ENCODE peak calls at places on chromosomes 3 and 15, in six cellular contexts. Q is SK-N-SH, S is cardiac muscle cell, W is kidney, G is progenitor cell of endocrine pancreas, N is endothelial cell. A is an unnamed sample.

GRCh38 chr3:119559441-119559963 is at the start of gene CD80:
- DNase-seq in Q (no peak), W (no peak), S (peak; percentile 70), G (no peak), N (peak; percentile 45), A (no peak)

GRCh38 chr15:98790270-98790669 is 141.9 kb downstream of the IGF1R start:
- DNase-seq in N (no peak), S (no peak), G (no peak), Q (no peak), W (no peak), A (no peak)

GRCh38 chr15:29424118-29424517 is 154.5 kb upstream of the NSMCE3 start:
- DNase-seq in N (no peak), S (no peak), Q (no peak), W (no peak), G (no peak), A (no peak)

GRCh38 chr3:14516738-14517345 is 23.3 kb downstream of the GRIP2 start:
- DNase-seq in W (no peak), N (no peak), G (no peak), Q (no peak), S (no peak), A (peak; percentile 60)

GRCh38 chr3:60363817-60364216 is 887.4 kb downstream of the FHIT start:
- DNase-seq in S (no peak), Q (no peak), G (no peak), W (no peak), N (no peak), A (no peak)

GRCh38 chr3:29591579-29591978 is 310.7 kb downstream of the RBMS3 start:
- DNase-seq in N (no peak), Q (no peak), S (no peak), W (no peak), G (no peak), A (no peak)

GRCh38 chr3:26437678-26438077 is 184.9 kb upstream of the LRRC3B start:
- DNase-seq in G (no peak), S (no peak), Q (no peak), W (no peak), N (no peak), A (no peak)

GRCh38 chr3:78256123-78256522 is 1216.2 kb downstream of the ROBO2 start:
- DNase-seq in G (no peak), W (no peak), Q (no peak), N (no peak), S (no peak), A (no peak)

GRCh38 chr15:52100807-52101206 is 11.8 kb downstream of the BCL2L10 start:
- DNase-seq in G (no peak), W (peak; percentile 94), S (peak; percentile 91), Q (no peak), N (no peak), A (no peak)

GRCh38 chr3:100400782-100401673 is at the start of the genes LNP1 and TOMM70:
- DNase-seq in W (peak; percentile 99), N (peak; percentile 89), Q (peak; percentile 91), S (peak; percentile 98), G (peak; percentile 80), A (peak; percentile 99)

GRCh38 chr15:56957812-56958406 is 39.5 kb downstream of the TCF12 start:
- DNase-seq in Q (no peak), N (no peak), W (no peak), G (no peak), S (no peak), A (no peak)

GRCh38 chr3:130711885-130712284 is 34.7 kb downstream of the PIK3R4 start:
- DNase-seq in N (no peak), W (no peak), Q (no peak), G (no peak), S (peak; percentile 13), A (no peak)
- TF ChIP-seq CTCF in N (no peak), W (no peak), Q (no peak), G (no peak), S (no peak), A (no peak)

GRCh38 chr3:178964551-178964950 is 107.1 kb downstream of the ZMAT3 start:
- DNase-seq in S (no peak), G (no peak), W (no peak), N (no peak), Q (no peak), A (no peak)

GRCh38 chr3:178971614-178972013 is 100.0 kb downstream of the ZMAT3 start:
- DNase-seq in S (no peak), N (no peak), G (no peak), W (no peak), Q (no peak), A (no peak)

GRCh38 chr3:178968996-178969700 is 102.5 kb downstream of the ZMAT3 start:
- DNase-seq in G (no peak), W (no peak), S (no peak), N (no peak), Q (no peak), A (no peak)

GRCh38 chr3:178967184-178967532 is 104.5 kb downstream of the ZMAT3 start:
- DNase-seq in Q (no peak), S (no peak), W (no peak), N (no peak), G (no peak), A (no peak)

DNA sequence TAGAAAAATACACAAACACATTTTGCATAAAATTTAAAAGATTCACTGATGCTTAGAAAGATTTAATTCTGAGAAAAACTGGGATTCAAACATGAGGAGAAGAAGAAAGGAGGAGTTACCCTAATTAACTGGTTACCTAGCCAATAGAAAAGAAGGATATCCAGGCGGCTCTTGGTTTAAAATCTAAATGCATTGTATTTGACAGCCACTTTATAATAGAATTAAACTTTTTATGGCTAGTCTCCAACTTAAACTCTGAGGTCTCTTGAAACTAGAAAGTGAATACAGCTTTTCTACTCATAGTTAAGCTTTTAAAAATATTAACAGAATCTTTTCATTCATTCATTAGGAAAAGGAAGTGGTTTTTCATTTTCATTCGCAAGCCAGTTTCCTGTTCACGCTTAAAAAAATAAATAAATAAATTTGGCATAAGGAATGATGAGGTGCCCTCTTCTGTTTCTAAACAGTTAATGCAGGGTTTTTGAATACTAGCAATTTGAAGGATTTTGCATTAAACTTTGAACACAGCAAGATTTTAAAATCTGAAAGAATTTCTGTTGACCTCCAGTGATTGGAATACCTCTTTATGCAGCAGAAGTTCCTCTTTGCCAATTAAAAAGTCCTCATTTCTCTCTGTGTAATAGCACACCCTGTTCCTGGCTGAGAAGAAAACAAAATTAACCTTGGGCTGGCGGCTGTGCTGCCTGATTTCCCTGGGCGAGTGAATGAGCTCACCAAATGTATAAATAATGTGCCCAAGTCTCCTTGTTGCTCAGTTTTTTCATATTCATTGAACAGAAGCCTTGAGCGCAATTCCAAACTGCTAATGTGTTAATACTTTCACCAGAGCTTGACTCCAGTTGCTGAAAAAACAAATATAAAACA is 105.1 kb downstream of the ZMAT3 start:
- DNase-seq in Q (peak; percentile 19), N (no peak), W (no peak), G (no peak), S (peak; percentile 57), A (no peak)
- TF ChIP-seq CTCF in Q (peak; percentile 69), N (peak; percentile 41), W (peak; percentile 50), G (peak; percentile 63), S (peak; percentile 60), A (peak; percentile 97)

GRCh38 chr3:28335246-28335645 is 13.3 kb upstream of the ZCWPW2 start:
- DNase-seq in Q (no peak), N (no peak), S (no peak), G (no peak), W (no peak), A (no peak)

GRCh38 chr3:28334552-28334951 is 14.0 kb upstream of the ZCWPW2 start:
- DNase-seq in G (no peak), N (no peak), Q (no peak), S (peak; percentile 16), W (no peak), A (no peak)
- TF ChIP-seq CTCF in G (peak; percentile 17), N (no peak), Q (peak; percentile 59), S (peak; percentile 44), W (no peak), A (peak; percentile 77)

DNA sequence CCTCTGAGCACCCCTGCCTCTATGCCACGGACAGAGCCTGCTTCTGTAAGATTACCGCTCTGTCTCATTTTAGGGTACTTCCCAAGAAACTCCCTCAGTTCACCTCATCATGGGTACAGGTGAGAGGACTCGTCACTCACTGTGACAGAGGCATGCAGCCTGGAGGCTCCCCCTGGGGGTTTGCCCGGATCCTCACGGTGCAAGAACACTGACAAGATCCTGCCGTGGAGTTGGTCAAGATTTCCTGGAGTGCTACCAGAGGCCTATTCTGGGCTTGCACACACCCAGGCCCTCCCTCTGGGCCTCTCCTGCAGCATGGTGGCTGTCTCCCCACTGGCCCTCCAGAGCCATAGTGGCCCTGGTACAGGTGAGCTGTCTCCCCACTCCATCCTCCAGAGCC is 103.1 kb upstream of the TNIK start:
- DNase-seq in N (no peak), S (no peak), G (no peak), W (no peak), Q (no peak), A (no peak)
- TF ChIP-seq CTCF in N (no peak), S (no peak), G (no peak), W (no peak), Q (no peak), A (no peak)

DNA sequence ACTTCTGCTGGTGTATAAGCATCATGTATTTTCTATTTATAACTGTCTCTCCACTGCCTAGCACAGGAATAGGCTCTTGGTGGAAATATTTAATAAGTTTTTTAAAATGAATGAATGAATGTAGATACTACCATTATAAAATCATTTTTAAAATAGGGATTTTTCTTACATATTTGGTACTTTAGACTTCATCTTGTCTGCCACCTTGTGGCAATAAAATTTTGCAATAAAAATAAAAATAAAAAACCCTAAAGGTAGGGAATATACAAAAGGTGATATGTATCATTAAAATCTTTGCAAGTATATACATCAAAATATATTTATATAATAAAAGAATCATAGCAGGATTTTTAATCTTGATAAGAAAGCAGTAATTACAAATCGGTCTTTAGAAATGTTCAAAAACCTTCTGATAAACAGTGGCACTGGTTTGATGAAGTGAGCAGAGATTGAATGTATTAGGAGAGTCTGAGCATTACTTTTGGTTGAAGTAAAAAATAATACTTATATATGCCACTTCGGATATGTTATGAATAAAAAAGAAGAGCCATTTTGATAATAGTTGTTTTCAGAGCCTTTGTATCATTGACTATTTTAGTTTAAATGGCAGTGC is 95.2 kb downstream of the SPATA16 start:
- DNase-seq in N (no peak), Q (no peak), S (peak; percentile 32), W (no peak), G (no peak), A (no peak)
- TF ChIP-seq CTCF in N (peak; percentile 61), Q (peak; percentile 63), S (peak; percentile 38), W (peak; percentile 34), G (peak; percentile 59), A (peak; percentile 92)

GRCh38 chr3:30964612-30965011 is 70.2 kb upstream of the GADL1 start:
- DNase-seq in Q (no peak), G (no peak), W (no peak), N (no peak), S (no peak), A (no peak)

GRCh38 chr3:30972449-30972848 is 78.0 kb upstream of the GADL1 start:
- DNase-seq in N (no peak), Q (no peak), S (no peak), G (no peak), W (no peak), A (no peak)

GRCh38 chr3:30966896-30967295 is 72.4 kb upstream of the GADL1 start:
- DNase-seq in S (no peak), W (no peak), N (no peak), Q (no peak), G (no peak), A (no peak)

DNA sequence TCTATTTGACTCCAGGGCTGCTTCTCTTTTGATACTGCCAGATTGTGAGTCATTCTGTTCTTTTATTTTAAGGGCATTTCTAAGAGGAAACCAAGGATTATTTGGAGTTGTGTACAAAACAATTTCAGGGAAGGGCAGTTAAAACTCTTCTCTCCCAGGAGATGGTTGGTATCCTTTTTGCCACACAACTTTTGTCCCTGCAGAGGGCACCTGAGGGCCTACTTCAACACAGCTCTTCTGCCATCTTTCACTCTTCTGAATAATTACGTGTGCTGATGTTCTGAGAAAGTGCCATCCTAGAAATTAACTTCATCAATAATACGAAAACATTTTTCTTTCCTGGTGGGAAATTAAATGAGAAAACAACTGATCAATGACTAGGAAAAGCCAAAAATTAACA is 75.7 kb upstream of the GADL1 start:
- DNase-seq in W (no peak), G (no peak), N (no peak), Q (no peak), S (peak; percentile 16), A (no peak)
- TF ChIP-seq CTCF in W (peak; percentile 36), G (no peak), N (no peak), Q (peak; percentile 46), S (peak; percentile 23), A (peak; percentile 67)